ENCODE peak calls at places on chromosomes 16 and 17, in nine cellular contexts. One of them, this sample, is unnamed.

GRCh38 chr17:65627892-65628622 is 66.6 kb upstream of the AXIN2 start:
- DNase-seq in left lung: no peak
- DNase-seq in psoas muscle: peak; percentile 21
- DNase-seq in breast epithelium: peak; percentile 27
- DNase-seq in upper lobe of right lung: no peak
- DNase-seq in NB4: no peak
- DNase-seq in astrocyte of the spinal cord: peak; percentile 89
- DNase-seq in fibroblast of the aortic adventitia: peak; percentile 43
- DNase-seq in Caco-2: peak; percentile 58
- DNase-seq in this sample: peak; percentile 71

GRCh38 chr17:46722662-46723285 is 95.7 kb downstream of the WNT3 start:
- DNase-seq in left lung: no peak
- DNase-seq in psoas muscle: no peak
- DNase-seq in breast epithelium: no peak
- DNase-seq in upper lobe of right lung: no peak
- DNase-seq in NB4: no peak
- DNase-seq in astrocyte of the spinal cord: peak; percentile 16
- DNase-seq in fibroblast of the aortic adventitia: no peak
- DNase-seq in Caco-2: no peak
- DNase-seq in this sample: no peak

GRCh38 chr16:89574681-89575246 is 794 bp upstream of the CPNE7 start:
- DNase-seq in left lung: no peak
- DNase-seq in psoas muscle: peak; percentile 58
- DNase-seq in breast epithelium: no peak
- DNase-seq in upper lobe of right lung: peak; percentile 79
- DNase-seq in NB4: peak; percentile 86
- DNase-seq in astrocyte of the spinal cord: peak; percentile 72
- DNase-seq in fibroblast of the aortic adventitia: peak; percentile 65
- DNase-seq in Caco-2: no peak
- DNase-seq in this sample: peak; percentile 81

GRCh38 chr17:35871415-35871814 is 2.7 kb upstream of the HEATR9 start:
- DNase-seq in left lung: no peak
- DNase-seq in psoas muscle: no peak
- DNase-seq in breast epithelium: no peak
- DNase-seq in upper lobe of right lung: no peak
- DNase-seq in NB4: peak; percentile 55
- DNase-seq in astrocyte of the spinal cord: no peak
- DNase-seq in fibroblast of the aortic adventitia: no peak
- DNase-seq in Caco-2: no peak
- DNase-seq in this sample: no peak

GRCh38 chr16:87540072-87540976 is 47.5 kb upstream of the ZCCHC14 start:
- DNase-seq in left lung: no peak
- DNase-seq in psoas muscle: no peak
- DNase-seq in breast epithelium: no peak
- DNase-seq in upper lobe of right lung: no peak
- DNase-seq in NB4: peak; percentile 58
- DNase-seq in astrocyte of the spinal cord: no peak
- DNase-seq in fibroblast of the aortic adventitia: peak; percentile 38
- DNase-seq in Caco-2: no peak
- DNase-seq in this sample: peak; percentile 34

GRCh38 chr16:87930456-87930855 is 5.9 kb downstream of the CA5A start:
- DNase-seq in left lung: no peak
- DNase-seq in psoas muscle: no peak
- DNase-seq in breast epithelium: no peak
- DNase-seq in upper lobe of right lung: no peak
- DNase-seq in NB4: peak; percentile 50
- DNase-seq in astrocyte of the spinal cord: no peak
- DNase-seq in fibroblast of the aortic adventitia: no peak
- DNase-seq in Caco-2: no peak
- DNase-seq in this sample: peak; percentile 23

GRCh38 chr16:51151951-51152663 is 1.0 kb upstream of the SALL1 start:
- DNase-seq in left lung: peak; percentile 68
- DNase-seq in psoas muscle: no peak
- DNase-seq in breast epithelium: no peak
- DNase-seq in upper lobe of right lung: no peak
- DNase-seq in NB4: no peak
- DNase-seq in astrocyte of the spinal cord: peak; percentile 93
- DNase-seq in fibroblast of the aortic adventitia: peak; percentile 82
- DNase-seq in Caco-2: no peak
- DNase-seq in this sample: peak; percentile 28

GRCh38 chr16:72876221-72876620 is 171.7 kb downstream of the ZFHX3 start:
- DNase-seq in left lung: no peak
- DNase-seq in psoas muscle: peak; percentile 74
- DNase-seq in breast epithelium: no peak
- DNase-seq in upper lobe of right lung: peak; percentile 72
- DNase-seq in NB4: peak; percentile 93
- DNase-seq in astrocyte of the spinal cord: peak; percentile 93
- DNase-seq in fibroblast of the aortic adventitia: peak; percentile 72
- DNase-seq in Caco-2: no peak
- DNase-seq in this sample: peak; percentile 95

GRCh38 chr17:41917957-41918391 is 777 bp downstream of the ACLY start:
- DNase-seq in left lung: peak; percentile 89
- DNase-seq in psoas muscle: peak; percentile 69
- DNase-seq in breast epithelium: peak; percentile 26
- DNase-seq in upper lobe of right lung: peak; percentile 82
- DNase-seq in NB4: peak; percentile 55
- DNase-seq in astrocyte of the spinal cord: peak; percentile 42
- DNase-seq in fibroblast of the aortic adventitia: peak; percentile 40
- DNase-seq in Caco-2: no peak
- DNase-seq in this sample: no peak
- TF ChIP-seq CTCF in left lung: no peak
- TF ChIP-seq CTCF in psoas muscle: no peak
- TF ChIP-seq CTCF in breast epithelium: no peak
- TF ChIP-seq CTCF in upper lobe of right lung: no peak
- TF ChIP-seq CTCF in NB4: no peak
- TF ChIP-seq CTCF in astrocyte of the spinal cord: no peak
- TF ChIP-seq CTCF in fibroblast of the aortic adventitia: no peak
- TF ChIP-seq CTCF in Caco-2: no peak
- TF ChIP-seq CTCF in this sample: no peak

DNA sequence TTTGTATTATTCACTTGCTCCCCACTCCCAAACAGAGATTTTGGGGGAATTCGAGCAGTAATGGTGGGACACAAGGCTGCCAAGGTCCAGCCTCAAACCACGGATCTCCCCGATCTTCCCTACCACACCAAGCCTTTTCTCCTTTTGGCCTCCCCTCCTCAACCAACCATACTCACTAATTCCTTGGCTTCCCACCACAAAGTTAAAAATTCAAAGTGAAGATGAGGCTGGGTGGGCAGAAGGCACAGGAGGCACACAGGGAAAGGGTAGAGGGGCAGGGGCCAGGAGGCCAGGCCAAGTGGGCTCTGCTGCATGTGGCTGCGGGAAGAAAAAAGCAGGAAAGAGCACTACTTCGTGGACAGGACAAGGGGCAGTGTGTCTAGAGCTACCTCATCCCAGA is 15.2 kb downstream of the HOXB4 start:
- DNase-seq in left lung: no peak
- DNase-seq in psoas muscle: no peak
- DNase-seq in breast epithelium: no peak
- DNase-seq in upper lobe of right lung: no peak
- DNase-seq in NB4: no peak
- DNase-seq in astrocyte of the spinal cord: no peak
- DNase-seq in fibroblast of the aortic adventitia: no peak
- DNase-seq in Caco-2: no peak
- DNase-seq in this sample: no peak
- H3K4me3 ChIP-seq in left lung: no peak overlapping the region
- H3K4me3 ChIP-seq in psoas muscle: no peak overlapping the region
- H3K4me3 ChIP-seq in breast epithelium: no peak overlapping the region
- H3K4me3 ChIP-seq in upper lobe of right lung: peak overlapping the region; percentile 8
- H3K4me3 ChIP-seq in NB4: no peak overlapping the region
- H3K4me3 ChIP-seq in astrocyte of the spinal cord: peak overlapping the region; percentile 43
- H3K4me3 ChIP-seq in fibroblast of the aortic adventitia: peak overlapping the region; percentile 67
- H3K4me3 ChIP-seq in Caco-2: no peak overlapping the region
- H3K4me3 ChIP-seq in this sample: no peak overlapping the region

GRCh38 chr16:4882261-4882632 is 35.0 kb downstream of the UBN1 start:
- DNase-seq in left lung: no peak
- DNase-seq in psoas muscle: no peak
- DNase-seq in breast epithelium: no peak
- DNase-seq in upper lobe of right lung: no peak
- DNase-seq in NB4: no peak
- DNase-seq in astrocyte of the spinal cord: peak; percentile 63
- DNase-seq in fibroblast of the aortic adventitia: peak; percentile 46
- DNase-seq in Caco-2: no peak
- DNase-seq in this sample: no peak
- TF ChIP-seq CTCF in left lung: no peak
- TF ChIP-seq CTCF in psoas muscle: no peak
- TF ChIP-seq CTCF in breast epithelium: no peak
- TF ChIP-seq CTCF in upper lobe of right lung: no peak
- TF ChIP-seq CTCF in NB4: no peak
- TF ChIP-seq CTCF in astrocyte of the spinal cord: no peak
- TF ChIP-seq CTCF in fibroblast of the aortic adventitia: no peak
- TF ChIP-seq CTCF in Caco-2: no peak
- TF ChIP-seq CTCF in this sample: no peak

GRCh38 chr16:49563666-49564065 is 190.1 kb downstream of the C16orf78 start:
- DNase-seq in left lung: no peak
- DNase-seq in psoas muscle: no peak
- DNase-seq in breast epithelium: no peak
- DNase-seq in upper lobe of right lung: no peak
- DNase-seq in NB4: no peak
- DNase-seq in astrocyte of the spinal cord: peak; percentile 32
- DNase-seq in fibroblast of the aortic adventitia: no peak
- DNase-seq in Caco-2: no peak
- DNase-seq in this sample: no peak
- H3K4me3 ChIP-seq in left lung: no peak overlapping the region
- H3K4me3 ChIP-seq in psoas muscle: no peak overlapping the region
- H3K4me3 ChIP-seq in breast epithelium: no peak overlapping the region
- H3K4me3 ChIP-seq in upper lobe of right lung: no peak overlapping the region
- H3K4me3 ChIP-seq in NB4: no peak overlapping the region
- H3K4me3 ChIP-seq in astrocyte of the spinal cord: no peak overlapping the region
- H3K4me3 ChIP-seq in fibroblast of the aortic adventitia: no peak overlapping the region
- H3K4me3 ChIP-seq in Caco-2: no peak overlapping the region
- H3K4me3 ChIP-seq in this sample: no peak overlapping the region

This sample was measured in choroid plexus epithelial cell.